ENCODE peak calls at places on chromosome 7, in five cellular contexts. U, A, M, T and V are unnamed samples.

GRCh38 chr7:40419832-40420231 is 285.0 kb downstream of the SUGCT start:
- DNase-seq in U (no peak), T (no peak), M (no peak), A (no peak), V (no peak)

GRCh38 chr7:52273685-52274610 is 761.5 kb upstream of the POM121L12 start:
- DNase-seq in U (no peak), M (peak), A (no peak), T (no peak), V (no peak)

GRCh38 chr7:23410446-23411183 is 59.7 kb downstream of the IGF2BP3 start:
- DNase-seq in M (no peak), A (no peak), T (no peak), U (no peak), V (no peak)

GRCh38 chr7:42035205-42035604 is 201.8 kb downstream of the GLI3 start:
- DNase-seq in U (peak), T (no peak), A (no peak), M (no peak), V (no peak)

GRCh38 chr7:113444281-113444680 is 325.9 kb upstream of the SMIM30 start:
- DNase-seq in A (no peak), U (no peak), T (no peak), M (no peak), V (no peak)

GRCh38 chr7:108805808-108806397 is 236.2 kb downstream of the DNAJB9 start:
- DNase-seq in A (peak), T (no peak), M (peak), U (peak), V (peak)

GRCh38 chr7:36048902-36049240 is 104.2 kb upstream of the EEPD1 start:
- DNase-seq in M (no peak), T (no peak), U (peak), A (no peak), V (no peak)

GRCh38 chr7:71026680-71027079 is 105.3 kb upstream of the GALNT17 start:
- DNase-seq in T (no peak), A (no peak), M (no peak), U (no peak), V (no peak)

GRCh38 chr7:97555845-97556431 is 175.9 kb upstream of the TAC1 start:
- DNase-seq in U (no peak), T (no peak), M (peak), A (no peak), V (no peak)

GRCh38 chr7:602341-603141 is 82.9 kb upstream of the PDGFA start:
- DNase-seq in A (no peak), M (no peak), T (peak), U (no peak), V (no peak)

GRCh38 chr7:138478499-138478908 is 18.4 kb downstream of the TRIM24 start:
- DNase-seq in M (no peak), T (no peak), A (no peak), U (no peak), V (no peak)

GRCh38 chr7:64300641-64301405 is 12.9 kb upstream of the ZNF736 start:
- DNase-seq in M (no peak), A (no peak), T (peak), U (no peak), V (no peak)

GRCh38 chr7:138663741-138664710 is 37.1 kb downstream of the SVOPL start:
- DNase-seq in A (no peak), T (peak), U (no peak), M (peak), V (no peak)

GRCh38 chr7:133575726-133576125 is 322.8 kb downstream of the EXOC4 start:
- DNase-seq in M (no peak), U (no peak), T (no peak), A (no peak), V (no peak)

GRCh38 chr7:4823442-4824119 is 38.2 kb downstream of the PAPOLB start:
- DNase-seq in T (no peak), A (no peak), U (no peak), M (no peak), V (no peak)

GRCh38 chr7:157690058-157690832 is 353.4 kb downstream of the DNAJB6 start:
- DNase-seq in T (no peak), U (no peak), A (no peak), M (no peak), V (no peak)

GRCh38 chr7:93142127-93142526 is 6.1 kb downstream of the SAMD9L start:
- DNase-seq in U (no peak), A (no peak), M (no peak), T (no peak), V (no peak)

GRCh38 chr7:84824057-84824651 is 362.7 kb downstream of the SEMA3D start:
- DNase-seq in M (no peak), T (no peak), A (no peak), U (no peak), V (no peak)

GRCh38 chr7:76509931-76510877 is at the start of gene UPK3B:
- DNase-seq in A (peak), U (no peak), T (no peak), M (peak), V (no peak)

GRCh38 chr7:113071465-113071864 is 15.2 kb downstream of the GPR85 start:
- DNase-seq in U (peak), T (no peak), M (no peak), A (no peak), V (no peak)

GRCh38 chr7:22121702-22122474 is 176.2 kb upstream of the CDCA7L start:
- DNase-seq in U (peak), M (no peak), T (peak), A (no peak), V (no peak)

GRCh38 chr7:44565097-44565794 is 8.5 kb downstream of the DDX56 start:
- DNase-seq in T (peak), A (peak), U (peak), M (peak), V (peak)

GRCh38 chr7:1081336-1081735 is 6.6 kb upstream of the GPER1 start:
- DNase-seq in U (no peak), M (no peak), A (no peak), T (no peak), V (no peak)

GRCh38 chr7:38330861-38331709 is 57.6 kb upstream of the TARP start:
- DNase-seq in T (peak), U (no peak), M (peak), A (peak), V (no peak)

GRCh38 chr7:135170223-135170997 is at the start of gene CYREN:
- DNase-seq in M (peak), T (peak), A (peak), U (peak), V (peak)

GRCh38 chr7:1698221-1698620 is 28.1 kb downstream of the ELFN1 start:
- DNase-seq in U (no peak), T (no peak), A (no peak), M (no peak), V (no peak)

GRCh38 chr7:15284406-15284805 is 277.4 kb downstream of the AGMO start:
- DNase-seq in T (no peak), A (no peak), M (no peak), U (no peak), V (no peak)

GRCh38 chr7:113383638-113384037 is 265.3 kb upstream of the SMIM30 start:
- DNase-seq in A (no peak), T (no peak), U (no peak), M (no peak), V (no peak)

GRCh38 chr7:7002416-7003062 is 176.5 kb upstream of the CCZ1B start:
- DNase-seq in T (no peak), U (no peak), A (no peak), M (no peak), V (no peak)

GRCh38 chr7:4726051-4726450 is 44.0 kb downstream of the FOXK1 start:
- DNase-seq in M (no peak), U (no peak), A (no peak), T (no peak), V (no peak)